ENCODE peak calls at places on chromosomes 12 and 14, in nine cellular contexts. One of them, this sample, is unnamed. For H3K27me3, the result is how much of the 10 kb centered on the place peaks cover.

GRCh38 chr12:85968606-85969005 is 94.5 kb downstream of the NTS start:
- DNase-seq in astrocyte: no peak
- DNase-seq in hepatocyte: no peak
- DNase-seq in AG04450: no peak
- DNase-seq in IMR-90: no peak
- DNase-seq in adrenal gland: no peak
- DNase-seq in HepG2: no peak
- DNase-seq in left ventricle myocardium inferior: no peak
- DNase-seq in WERI-Rb-1: no peak
- DNase-seq in this sample: no peak

GRCh38 chr12:102964872-102965271 is 7.4 kb downstream of the ASCL1 start:
- DNase-seq in astrocyte: no peak
- DNase-seq in hepatocyte: peak
- DNase-seq in AG04450: no peak
- DNase-seq in IMR-90: no peak
- DNase-seq in adrenal gland: no peak
- DNase-seq in HepG2: no peak
- DNase-seq in left ventricle myocardium inferior: no peak
- DNase-seq in WERI-Rb-1: no peak
- DNase-seq in this sample: no peak

GRCh38 chr12:116802018-116802417 is 63.9 kb downstream of the RNFT2 start:
- DNase-seq in astrocyte: no peak
- DNase-seq in hepatocyte: no peak
- DNase-seq in AG04450: no peak
- DNase-seq in IMR-90: no peak
- DNase-seq in adrenal gland: no peak
- DNase-seq in HepG2: no peak
- DNase-seq in left ventricle myocardium inferior: no peak
- DNase-seq in WERI-Rb-1: no peak
- DNase-seq in this sample: no peak

GRCh38 chr12:52600475-52600874 is 788 bp downstream of the KRT72 start:
- DNase-seq in astrocyte: no peak
- DNase-seq in hepatocyte: no peak
- DNase-seq in AG04450: no peak
- DNase-seq in IMR-90: no peak
- DNase-seq in adrenal gland: no peak
- DNase-seq in HepG2: no peak
- DNase-seq in left ventricle myocardium inferior: no peak
- DNase-seq in WERI-Rb-1: no peak
- DNase-seq in this sample: no peak

GRCh38 chr14:102951034-102951433 is 28.6 kb downstream of the AMN start:
- DNase-seq in astrocyte: no peak
- DNase-seq in hepatocyte: no peak
- DNase-seq in AG04450: no peak
- DNase-seq in IMR-90: no peak
- DNase-seq in adrenal gland: no peak
- DNase-seq in HepG2: no peak
- DNase-seq in left ventricle myocardium inferior: no peak
- DNase-seq in WERI-Rb-1: no peak
- DNase-seq in this sample: no peak

GRCh38 chr12:26691234-26691970 is 141.6 kb downstream of the ITPR2 start:
- DNase-seq in astrocyte: peak
- DNase-seq in hepatocyte: peak
- DNase-seq in AG04450: peak
- DNase-seq in IMR-90: peak
- DNase-seq in adrenal gland: peak
- DNase-seq in HepG2: peak
- DNase-seq in left ventricle myocardium inferior: no peak
- DNase-seq in WERI-Rb-1: no peak
- DNase-seq in this sample: peak

GRCh38 chr14:55084648-55085441 is 33.4 kb downstream of the MAPK1IP1L start:
- DNase-seq in astrocyte: no peak
- DNase-seq in hepatocyte: no peak
- DNase-seq in AG04450: no peak
- DNase-seq in IMR-90: no peak
- DNase-seq in adrenal gland: no peak
- DNase-seq in HepG2: no peak
- DNase-seq in left ventricle myocardium inferior: no peak
- DNase-seq in WERI-Rb-1: no peak
- DNase-seq in this sample: no peak

GRCh38 chr12:123075591-123076171 is 75.2 kb downstream of the PITPNM2 start:
- DNase-seq in astrocyte: peak
- DNase-seq in hepatocyte: peak
- DNase-seq in AG04450: no peak
- DNase-seq in IMR-90: no peak
- DNase-seq in adrenal gland: no peak
- DNase-seq in HepG2: peak
- DNase-seq in left ventricle myocardium inferior: no peak
- DNase-seq in WERI-Rb-1: peak
- DNase-seq in this sample: no peak

GRCh38 chr14:56686416-56686815 is 106.8 kb downstream of the TMEM260 start:
- DNase-seq in astrocyte: no peak
- DNase-seq in hepatocyte: no peak
- DNase-seq in AG04450: no peak
- DNase-seq in IMR-90: no peak
- DNase-seq in adrenal gland: no peak
- DNase-seq in HepG2: peak
- DNase-seq in left ventricle myocardium inferior: peak
- DNase-seq in WERI-Rb-1: peak
- DNase-seq in this sample: no peak

GRCh38 chr14:68786491-68787234 is 6.2 kb downstream of the ZFP36L1 start:
- DNase-seq in astrocyte: peak
- DNase-seq in hepatocyte: peak
- DNase-seq in AG04450: no peak
- DNase-seq in IMR-90: peak
- DNase-seq in adrenal gland: peak
- DNase-seq in HepG2: no peak
- DNase-seq in left ventricle myocardium inferior: no peak
- DNase-seq in WERI-Rb-1: no peak
- DNase-seq in this sample: peak

GRCh38 chr14:56490379-56490778 is 89.2 kb upstream of the TMEM260 start:
- DNase-seq in astrocyte: peak
- DNase-seq in hepatocyte: peak
- DNase-seq in AG04450: no peak
- DNase-seq in IMR-90: peak
- DNase-seq in adrenal gland: no peak
- DNase-seq in HepG2: peak
- DNase-seq in left ventricle myocardium inferior: no peak
- DNase-seq in WERI-Rb-1: no peak
- DNase-seq in this sample: peak

GRCh38 chr12:130640496-130640895 is 75.6 kb downstream of the RIMBP2 start:
- DNase-seq in astrocyte: no peak
- DNase-seq in hepatocyte: no peak
- DNase-seq in AG04450: no peak
- DNase-seq in IMR-90: no peak
- DNase-seq in adrenal gland: no peak
- DNase-seq in HepG2: no peak
- DNase-seq in left ventricle myocardium inferior: no peak
- DNase-seq in WERI-Rb-1: no peak
- DNase-seq in this sample: no peak

GRCh38 chr12:6074979-6075585 is 49.4 kb downstream of the VWF start:
- DNase-seq in astrocyte: no peak
- DNase-seq in hepatocyte: no peak
- DNase-seq in AG04450: no peak
- DNase-seq in IMR-90: no peak
- DNase-seq in adrenal gland: peak
- DNase-seq in HepG2: no peak
- DNase-seq in left ventricle myocardium inferior: peak
- DNase-seq in WERI-Rb-1: no peak
- DNase-seq in this sample: no peak

GRCh38 chr14:98802044-98802443 is 470.0 kb downstream of the BCL11B start:
- DNase-seq in astrocyte: no peak
- DNase-seq in hepatocyte: no peak
- DNase-seq in AG04450: no peak
- DNase-seq in IMR-90: no peak
- DNase-seq in adrenal gland: no peak
- DNase-seq in HepG2: no peak
- DNase-seq in left ventricle myocardium inferior: no peak
- DNase-seq in WERI-Rb-1: no peak
- DNase-seq in this sample: no peak
- TF ChIP-seq CTCF in astrocyte: no peak
- TF ChIP-seq CTCF in hepatocyte: no peak
- TF ChIP-seq CTCF in AG04450: no peak
- TF ChIP-seq CTCF in IMR-90: no peak
- TF ChIP-seq CTCF in adrenal gland: no peak
- TF ChIP-seq CTCF in HepG2: no peak
- TF ChIP-seq CTCF in left ventricle myocardium inferior: no peak
- TF ChIP-seq CTCF in WERI-Rb-1: no peak
- TF ChIP-seq CTCF in this sample: no peak

GRCh38 chr14:90534091-90534837 is 137.4 kb downstream of the CALM1 start:
- DNase-seq in astrocyte: peak
- DNase-seq in hepatocyte: no peak
- DNase-seq in AG04450: no peak
- DNase-seq in IMR-90: peak
- DNase-seq in adrenal gland: no peak
- DNase-seq in HepG2: no peak
- DNase-seq in left ventricle myocardium inferior: no peak
- DNase-seq in WERI-Rb-1: no peak
- DNase-seq in this sample: no peak

GRCh38 chr14:90531497-90531896 is 134.7 kb downstream of the CALM1 start:
- DNase-seq in astrocyte: no peak
- DNase-seq in hepatocyte: no peak
- DNase-seq in AG04450: no peak
- DNase-seq in IMR-90: no peak
- DNase-seq in adrenal gland: no peak
- DNase-seq in HepG2: no peak
- DNase-seq in left ventricle myocardium inferior: no peak
- DNase-seq in WERI-Rb-1: no peak
- DNase-seq in this sample: no peak

GRCh38 chr14:90533591-90534021 is 136.8 kb downstream of the CALM1 start:
- DNase-seq in astrocyte: no peak
- DNase-seq in hepatocyte: no peak
- DNase-seq in AG04450: no peak
- DNase-seq in IMR-90: no peak
- DNase-seq in adrenal gland: peak
- DNase-seq in HepG2: no peak
- DNase-seq in left ventricle myocardium inferior: no peak
- DNase-seq in WERI-Rb-1: no peak
- DNase-seq in this sample: no peak

GRCh38 chr14:90534838-90535555 is 138.2 kb downstream of the CALM1 start:
- DNase-seq in astrocyte: no peak
- DNase-seq in hepatocyte: no peak
- DNase-seq in AG04450: no peak
- DNase-seq in IMR-90: no peak
- DNase-seq in adrenal gland: no peak
- DNase-seq in HepG2: no peak
- DNase-seq in left ventricle myocardium inferior: no peak
- DNase-seq in WERI-Rb-1: no peak
- DNase-seq in this sample: no peak

GRCh38 chr14:90532826-90533525 is 136.1 kb downstream of the CALM1 start:
- DNase-seq in astrocyte: no peak
- DNase-seq in hepatocyte: no peak
- DNase-seq in AG04450: no peak
- DNase-seq in IMR-90: no peak
- DNase-seq in adrenal gland: no peak
- DNase-seq in HepG2: no peak
- DNase-seq in left ventricle myocardium inferior: no peak
- DNase-seq in WERI-Rb-1: no peak
- DNase-seq in this sample: no peak
- H3K4me3 ChIP-seq in astrocyte: no peak
- H3K4me3 ChIP-seq in hepatocyte: no peak
- H3K4me3 ChIP-seq in AG04450: no peak
- H3K4me3 ChIP-seq in IMR-90: no peak
- H3K4me3 ChIP-seq in adrenal gland: no peak
- H3K4me3 ChIP-seq in HepG2: no peak
- H3K4me3 ChIP-seq in left ventricle myocardium inferior: no peak
- H3K4me3 ChIP-seq in WERI-Rb-1: no peak
- H3K4me3 ChIP-seq in this sample: no peak

DNA sequence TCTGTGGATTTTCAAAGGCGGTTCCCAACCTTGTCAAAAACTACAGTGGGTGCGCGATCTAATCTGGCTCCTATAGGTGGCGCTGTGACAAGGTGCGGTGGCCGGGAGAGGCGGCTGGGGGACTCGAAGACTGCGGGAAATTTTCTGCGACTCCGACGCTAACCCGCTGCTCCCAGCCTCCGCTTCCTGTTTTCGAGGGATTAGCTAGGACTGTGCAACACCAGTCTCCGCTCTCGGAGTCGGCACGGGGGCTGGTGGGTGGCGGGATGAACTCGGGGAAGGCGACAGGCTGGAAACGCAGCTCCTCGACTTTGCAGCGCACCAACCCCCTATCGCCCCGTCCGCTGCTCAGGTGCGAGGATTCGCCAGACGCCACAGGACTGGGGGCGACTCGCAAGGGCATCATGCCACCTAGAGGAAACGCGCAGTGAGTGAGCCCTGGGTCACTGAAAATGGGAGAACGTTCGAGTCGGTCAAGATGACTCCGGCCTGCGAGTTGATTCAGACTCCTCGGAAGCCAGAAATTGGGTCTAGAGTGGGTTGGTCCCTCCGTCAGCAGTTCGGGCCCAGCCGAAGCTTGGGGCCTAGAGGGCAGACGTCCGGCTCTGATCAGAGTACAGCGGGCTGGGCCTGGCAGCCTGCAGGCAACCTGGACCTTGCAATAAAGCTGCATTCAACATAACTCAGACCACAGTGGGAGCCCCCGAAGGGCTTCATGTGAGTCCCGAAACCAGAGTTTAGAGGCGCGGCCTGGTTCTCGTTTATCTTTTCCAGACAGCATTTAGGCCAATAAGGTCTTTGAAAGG is 5.5 kb upstream of the PAX9 start:
- DNase-seq in astrocyte: no peak
- DNase-seq in hepatocyte: peak
- DNase-seq in AG04450: no peak
- DNase-seq in IMR-90: no peak
- DNase-seq in adrenal gland: no peak
- DNase-seq in HepG2: peak
- DNase-seq in left ventricle myocardium inferior: no peak
- DNase-seq in WERI-Rb-1: no peak
- DNase-seq in this sample: peak
- H3K27me3 ChIP-seq in astrocyte: half or more
- H3K27me3 ChIP-seq in hepatocyte: half or more
- H3K27me3 ChIP-seq in AG04450: half or more
- H3K27me3 ChIP-seq in IMR-90: half or more
- H3K27me3 ChIP-seq in adrenal gland: half or more
- H3K27me3 ChIP-seq in HepG2: half or more
- H3K27me3 ChIP-seq in left ventricle myocardium inferior: half or more
- H3K27me3 ChIP-seq in WERI-Rb-1: half or more
- H3K27me3 ChIP-seq in this sample: under half

GRCh38 chr14:36254020-36254614 is 66.3 kb downstream of the MBIP start:
- DNase-seq in astrocyte: no peak
- DNase-seq in hepatocyte: peak
- DNase-seq in AG04450: no peak
- DNase-seq in IMR-90: peak
- DNase-seq in adrenal gland: no peak
- DNase-seq in HepG2: peak
- DNase-seq in left ventricle myocardium inferior: no peak
- DNase-seq in WERI-Rb-1: no peak
- DNase-seq in this sample: peak
- TF ChIP-seq CTCF in astrocyte: peak
- TF ChIP-seq CTCF in hepatocyte: peak
- TF ChIP-seq CTCF in AG04450: peak
- TF ChIP-seq CTCF in IMR-90: peak
- TF ChIP-seq CTCF in adrenal gland: no peak
- TF ChIP-seq CTCF in HepG2: peak
- TF ChIP-seq CTCF in left ventricle myocardium inferior: no peak
- TF ChIP-seq CTCF in WERI-Rb-1: no peak
- TF ChIP-seq CTCF in this sample: peak

This sample was measured in bronchial epithelial cell.